ENCODE peak calls at places on chromosome 10, in ten cellular contexts. O is lung, U is omental fat pad, F is fibroblast of the aortic adventitia, G is cardiac muscle cell, T is AG09309, V is OCI-LY7, K is body of pancreas, W is epithelial cell of esophagus, C is GM10248. Z is an unnamed sample.

GRCh38 chr10:102274062-102274461 is 28.7 kb downstream of the GBF1 start:
- DNase-seq in O (no peak), U (no peak), F (no peak), G (no peak), T (no peak), V (no peak), K (no peak), W (no peak), C (no peak), Z (no peak)

GRCh38 chr10:29924436-29924835 is 134.9 kb downstream of the JCAD start:
- DNase-seq in O (no peak), U (no peak), F (no peak), G (no peak), T (no peak), V (no peak), K (no peak), W (no peak), C (no peak), Z (no peak)

GRCh38 chr10:95430231-95430951 is 130.8 kb downstream of the SORBS1 start:
- DNase-seq in O (peak; percentile 55), U (no peak), F (peak; percentile 61), G (peak; percentile 77), T (no peak), V (peak; percentile 66), K (peak; percentile 66), W (peak; percentile 71), C (peak; percentile 84), Z (peak; percentile 72)

GRCh38 chr10:55629792-55630490 is 731.1 kb downstream of the ZWINT start:
- DNase-seq in O (no peak), U (no peak), F (no peak), G (peak; percentile 80), T (no peak), V (no peak), K (peak; percentile 40), W (peak; percentile 45), C (peak; percentile 23), Z (peak; percentile 53)

GRCh38 chr10:132199854-132200311 is 13.1 kb downstream of the DPYSL4 start:
- DNase-seq in O (no peak), U (no peak), F (no peak), G (no peak), T (no peak), V (no peak), K (no peak), W (no peak), C (no peak), Z (no peak)

GRCh38 chr10:47042199-47042473 is 130.9 kb downstream of the PTPN20 start:
- DNase-seq in O (no peak), U (no peak), F (no peak), G (no peak), T (no peak), V (no peak), K (no peak), W (no peak), C (no peak), Z (no peak)

GRCh38 chr10:124604214-124605000 is 139.8 kb downstream of the FAM53B start:
- DNase-seq in O (no peak), U (no peak), F (no peak), G (no peak), T (no peak), V (peak; percentile 72), K (no peak), W (no peak), C (no peak), Z (no peak)

GRCh38 chr10:107516349-107516748 is 351.8 kb upstream of the SORCS1 start:
- DNase-seq in O (no peak), U (no peak), F (no peak), G (no peak), T (no peak), V (no peak), K (no peak), W (no peak), C (no peak), Z (no peak)

GRCh38 chr10:93873427-93874115 is 20.2 kb upstream of the SLC35G1 start:
- DNase-seq in O (no peak), U (no peak), F (peak; percentile 75), G (no peak), T (peak; percentile 33), V (no peak), K (no peak), W (peak; percentile 68), C (no peak), Z (peak; percentile 59)

GRCh38 chr10:50417486-50417905 is 166.2 kb upstream of the ASAH2 start:
- DNase-seq in O (peak; percentile 33), U (no peak), F (no peak), G (peak; percentile 12), T (no peak), V (peak; percentile 20), K (no peak), W (no peak), C (no peak), Z (peak; percentile 29)

GRCh38 chr10:87873656-87874055 is 10.2 kb downstream of the PTEN start:
- DNase-seq in O (no peak), U (no peak), F (no peak), G (no peak), T (no peak), V (no peak), K (no peak), W (no peak), C (no peak), Z (no peak)

GRCh38 chr10:69459101-69459805 is 8.0 kb downstream of the TSPAN15 start:
- DNase-seq in O (no peak), U (no peak), F (no peak), G (no peak), T (no peak), V (no peak), K (no peak), W (no peak), C (no peak), Z (no peak)

GRCh38 chr10:58350023-58350422 is 15.2 kb downstream of the UBE2D1 start:
- DNase-seq in O (no peak), U (no peak), F (no peak), G (no peak), T (no peak), V (no peak), K (no peak), W (no peak), C (no peak), Z (no peak)

GRCh38 chr10:103768345-103768744 is 87.0 kb downstream of the SH3PXD2A start:
- DNase-seq in O (no peak), U (no peak), F (no peak), G (no peak), T (no peak), V (no peak), K (no peak), W (no peak), C (no peak), Z (no peak)

DNA sequence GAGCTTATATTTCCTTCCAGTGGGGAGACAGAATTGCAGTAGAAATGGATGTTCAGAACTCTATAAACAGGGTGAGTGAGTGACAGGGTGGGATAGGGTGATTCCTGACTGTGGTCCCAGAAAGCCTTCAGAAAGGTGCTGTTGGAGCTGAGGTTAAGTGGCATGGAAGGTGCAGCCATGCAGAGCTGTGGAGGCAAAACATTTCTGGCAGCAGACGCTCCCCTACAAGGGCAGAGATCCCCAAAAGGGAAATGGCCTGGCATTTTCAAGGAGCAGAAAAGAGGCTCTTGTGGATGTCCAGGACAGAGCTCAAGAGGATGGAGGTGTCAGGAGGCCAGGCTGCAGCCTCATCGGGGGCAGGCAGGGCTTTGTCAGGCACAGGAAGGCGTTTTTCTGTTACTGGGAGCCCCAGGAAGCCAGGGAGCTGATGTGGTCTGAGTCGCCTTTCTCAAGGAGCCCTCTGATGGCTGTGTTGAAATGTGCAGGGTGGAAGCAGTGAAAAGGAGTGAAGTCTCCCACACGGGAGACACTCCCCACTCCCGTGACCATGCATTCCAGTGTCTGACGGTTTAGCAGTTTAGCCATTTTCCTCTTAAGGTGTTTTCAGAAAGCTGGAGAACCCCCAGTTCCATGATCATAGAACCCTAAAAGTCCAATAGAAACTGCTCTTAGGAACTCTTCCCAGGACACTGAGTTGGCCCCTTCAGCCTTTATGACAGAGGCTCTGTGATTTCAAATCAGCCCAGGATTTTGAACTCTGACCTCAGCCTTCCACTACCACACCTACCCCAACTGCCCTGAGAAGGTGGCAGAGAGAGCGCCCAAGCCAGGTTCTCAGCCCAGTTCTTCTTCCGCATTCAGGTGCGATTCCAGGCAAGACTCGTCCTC is 96.2 kb downstream of the C10orf105 start:
- DNase-seq in O (no peak), U (no peak), F (peak; percentile 28), G (peak; percentile 56), T (no peak), V (peak; percentile 75), K (no peak), W (peak; percentile 22), C (no peak), Z (peak; percentile 23)
- TF ChIP-seq CTCF in O (no peak), U (no peak), F (peak; percentile 24), G (peak; percentile 42), T (peak; percentile 40), V (peak; percentile 74), K (no peak), W (peak; percentile 16), C (no peak), Z (peak; percentile 26)

GRCh38 chr10:26725837-26726727 is 28.6 kb downstream of the PDSS1 start:
- DNase-seq in O (peak; percentile 56), U (no peak), F (peak; percentile 85), G (peak; percentile 58), T (peak; percentile 29), V (peak; percentile 73), K (peak; percentile 70), W (peak; percentile 73), C (peak; percentile 59), Z (peak; percentile 79)
- TF ChIP-seq CTCF in O (peak; percentile 83), U (no peak), F (peak; percentile 75), G (peak; percentile 74), T (peak; percentile 71), V (peak; percentile 99), K (peak; percentile 61), W (peak; percentile 79), C (peak; percentile 71), Z (peak; percentile 77)

DNA sequence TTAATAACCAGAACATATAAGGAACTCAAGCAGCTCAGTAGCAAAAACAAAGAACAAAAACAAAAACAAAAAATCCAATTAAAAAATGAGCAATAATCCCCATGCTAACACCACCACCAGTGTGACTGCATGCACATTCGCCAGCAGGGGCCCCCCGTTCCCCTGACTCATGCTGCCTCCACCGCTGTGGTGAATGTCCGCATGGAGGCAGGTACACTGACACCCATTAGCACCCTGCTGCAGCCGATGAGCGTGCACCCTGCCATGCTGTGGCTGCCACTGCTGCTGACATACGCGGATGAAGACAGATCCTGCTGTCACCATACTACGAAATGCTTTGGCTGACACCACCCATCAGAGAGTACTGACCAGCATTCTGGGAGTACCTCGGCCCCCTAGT is 321.6 kb upstream of the LRRTM3 start:
- DNase-seq in O (no peak), U (no peak), F (no peak), G (no peak), T (no peak), V (no peak), K (no peak), W (no peak), C (no peak), Z (no peak)
- TF ChIP-seq CTCF in O (no peak), U (no peak), F (no peak), G (no peak), T (no peak), V (no peak), K (no peak), W (no peak), C (no peak), Z (no peak)

DNA sequence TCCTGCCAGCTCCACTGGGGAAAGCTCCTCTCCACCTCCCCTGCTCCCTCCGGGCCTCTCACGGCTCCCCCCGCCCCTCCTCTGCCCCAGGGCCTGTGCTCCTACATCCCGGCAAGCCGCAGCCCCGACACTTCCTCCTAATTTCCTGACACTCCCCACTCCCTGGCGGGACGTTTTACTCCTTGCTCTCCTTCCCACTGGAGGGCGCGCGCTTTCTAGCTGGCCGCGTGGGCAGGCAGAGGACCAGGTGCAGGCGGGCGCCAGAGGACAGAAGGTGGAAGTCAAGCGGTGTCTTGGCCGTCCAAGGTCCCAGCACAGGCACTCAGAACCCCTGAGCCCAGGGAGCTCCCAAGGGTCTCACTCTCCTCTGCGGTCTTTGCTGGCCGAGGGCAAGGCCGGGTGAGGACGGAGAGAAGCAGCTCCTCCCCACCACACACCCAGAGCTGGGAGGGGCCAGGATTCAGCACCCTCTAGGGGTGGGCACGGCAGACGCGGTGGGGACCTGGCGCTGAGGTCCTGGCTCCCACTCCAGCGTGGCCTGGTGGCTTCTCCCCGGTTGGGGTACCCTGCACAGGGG is 19.1 kb downstream of the ADAM8 start:
- DNase-seq in O (peak; percentile 80), U (peak; percentile 43), F (peak; percentile 32), G (peak; percentile 46), T (no peak), V (no peak), K (peak; percentile 82), W (peak; percentile 62), C (peak; percentile 47), Z (peak; percentile 42)
- TF ChIP-seq CTCF in O (peak; percentile 17), U (no peak), F (peak; percentile 50), G (peak; percentile 49), T (peak; percentile 2), V (peak; percentile 56), K (peak; percentile 40), W (peak; percentile 54), C (peak; percentile 23), Z (peak; percentile 40)

Z was measured in fibroblast of pulmonary artery.